ENCODE peak calls at places on chromosomes 12 and 14, in eight cellular contexts. One of them, this sample, is unnamed.

GRCh38 chr14:52267501-52268190 is at the start of gene PTGDR:
- DNase-seq in GM23338: peak; percentile 76
- DNase-seq in OCI-LY7: no peak
- DNase-seq in hepatocyte: peak; percentile 16
- DNase-seq in AG04449: no peak
- DNase-seq in right lobe of liver: peak; percentile 65
- DNase-seq in colonic mucosa: peak; percentile 86
- DNase-seq in body of pancreas: no peak
- DNase-seq in this sample: peak; percentile 27

GRCh38 chr12:107236824-107237467 is 143.6 kb upstream of the CRY1 start:
- DNase-seq in GM23338: peak; percentile 25
- DNase-seq in OCI-LY7: no peak
- DNase-seq in hepatocyte: no peak
- DNase-seq in AG04449: no peak
- DNase-seq in right lobe of liver: no peak
- DNase-seq in colonic mucosa: no peak
- DNase-seq in body of pancreas: no peak
- DNase-seq in this sample: no peak

GRCh38 chr12:77796775-77797174 is 33.9 kb upstream of the NAV3 start:
- DNase-seq in GM23338: no peak
- DNase-seq in OCI-LY7: no peak
- DNase-seq in hepatocyte: no peak
- DNase-seq in AG04449: peak; percentile 16
- DNase-seq in right lobe of liver: no peak
- DNase-seq in colonic mucosa: no peak
- DNase-seq in body of pancreas: no peak
- DNase-seq in this sample: peak; percentile 55

GRCh38 chr12:108371801-108372344 is 32.8 kb upstream of the CMKLR1 start:
- DNase-seq in GM23338: no peak
- DNase-seq in OCI-LY7: no peak
- DNase-seq in hepatocyte: peak; percentile 48
- DNase-seq in AG04449: peak; percentile 23
- DNase-seq in right lobe of liver: no peak
- DNase-seq in colonic mucosa: no peak
- DNase-seq in body of pancreas: no peak
- DNase-seq in this sample: peak; percentile 90

GRCh38 chr14:38721822-38722431 is 381.1 kb downstream of the SEC23A start:
- DNase-seq in GM23338: peak; percentile 87
- DNase-seq in OCI-LY7: peak; percentile 37
- DNase-seq in hepatocyte: peak; percentile 78
- DNase-seq in AG04449: no peak
- DNase-seq in right lobe of liver: no peak
- DNase-seq in colonic mucosa: peak; percentile 86
- DNase-seq in body of pancreas: peak; percentile 76
- DNase-seq in this sample: peak; percentile 72

GRCh38 chr14:70595443-70596185 is 4.8 kb downstream of the MED6 start:
- DNase-seq in GM23338: peak; percentile 22
- DNase-seq in OCI-LY7: no peak
- DNase-seq in hepatocyte: no peak
- DNase-seq in AG04449: no peak
- DNase-seq in right lobe of liver: no peak
- DNase-seq in colonic mucosa: no peak
- DNase-seq in body of pancreas: peak; percentile 29
- DNase-seq in this sample: no peak

GRCh38 chr14:105865266-105865903 is 339.0 kb downstream of the TMEM121 start:
- DNase-seq in GM23338: no peak
- DNase-seq in OCI-LY7: no peak
- DNase-seq in hepatocyte: no peak
- DNase-seq in AG04449: no peak
- DNase-seq in right lobe of liver: peak; percentile 34
- DNase-seq in colonic mucosa: no peak
- DNase-seq in body of pancreas: peak; percentile 8
- DNase-seq in this sample: no peak

GRCh38 chr12:107356266-107356936 is 263.1 kb upstream of the CRY1 start:
- DNase-seq in GM23338: no peak
- DNase-seq in OCI-LY7: no peak
- DNase-seq in hepatocyte: peak; percentile 32
- DNase-seq in AG04449: peak; percentile 57
- DNase-seq in right lobe of liver: no peak
- DNase-seq in colonic mucosa: no peak
- DNase-seq in body of pancreas: no peak
- DNase-seq in this sample: peak; percentile 70

GRCh38 chr12:58408516-58408915 is 467.1 kb downstream of the ATP23 start:
- DNase-seq in GM23338: no peak
- DNase-seq in OCI-LY7: no peak
- DNase-seq in hepatocyte: no peak
- DNase-seq in AG04449: no peak
- DNase-seq in right lobe of liver: no peak
- DNase-seq in colonic mucosa: no peak
- DNase-seq in body of pancreas: no peak
- DNase-seq in this sample: peak; percentile 14

GRCh38 chr14:77965919-77966435 is 166.1 kb downstream of the ADCK1 start:
- DNase-seq in GM23338: peak; percentile 77
- DNase-seq in OCI-LY7: no peak
- DNase-seq in hepatocyte: peak; percentile 55
- DNase-seq in AG04449: no peak
- DNase-seq in right lobe of liver: no peak
- DNase-seq in colonic mucosa: no peak
- DNase-seq in body of pancreas: peak; percentile 13
- DNase-seq in this sample: peak; percentile 6

GRCh38 chr12:93243382-93243688 is 134.4 kb upstream of the NUDT4 start:
- DNase-seq in GM23338: no peak
- DNase-seq in OCI-LY7: no peak
- DNase-seq in hepatocyte: no peak
- DNase-seq in AG04449: no peak
- DNase-seq in right lobe of liver: no peak
- DNase-seq in colonic mucosa: no peak
- DNase-seq in body of pancreas: no peak
- DNase-seq in this sample: no peak

GRCh38 chr12:23949212-23950010 is at the start of gene SOX5:
- DNase-seq in GM23338: peak; percentile 63
- DNase-seq in OCI-LY7: no peak
- DNase-seq in hepatocyte: peak; percentile 59
- DNase-seq in AG04449: no peak
- DNase-seq in right lobe of liver: peak; percentile 61
- DNase-seq in colonic mucosa: no peak
- DNase-seq in body of pancreas: peak; percentile 15
- DNase-seq in this sample: peak; percentile 73

GRCh38 chr12:132228535-132229422 is 84.5 kb downstream of the NOC4L start:
- DNase-seq in GM23338: no peak
- DNase-seq in OCI-LY7: no peak
- DNase-seq in hepatocyte: no peak
- DNase-seq in AG04449: no peak
- DNase-seq in right lobe of liver: peak; percentile 47
- DNase-seq in colonic mucosa: no peak
- DNase-seq in body of pancreas: no peak
- DNase-seq in this sample: no peak

GRCh38 chr12:106245767-106246166 is 2.1 kb downstream of the CKAP4 start:
- DNase-seq in GM23338: no peak
- DNase-seq in OCI-LY7: no peak
- DNase-seq in hepatocyte: peak; percentile 55
- DNase-seq in AG04449: no peak
- DNase-seq in right lobe of liver: no peak
- DNase-seq in colonic mucosa: peak; percentile 89
- DNase-seq in body of pancreas: peak; percentile 68
- DNase-seq in this sample: peak; percentile 88

GRCh38 chr14:78010688-78011087 is 159.5 kb upstream of the NRXN3 start:
- DNase-seq in GM23338: no peak
- DNase-seq in OCI-LY7: no peak
- DNase-seq in hepatocyte: no peak
- DNase-seq in AG04449: no peak
- DNase-seq in right lobe of liver: no peak
- DNase-seq in colonic mucosa: no peak
- DNase-seq in body of pancreas: no peak
- DNase-seq in this sample: peak; percentile 32

GRCh38 chr12:120581998-120582397 is 796 bp upstream of the POP5 start:
- DNase-seq in GM23338: no peak
- DNase-seq in OCI-LY7: no peak
- DNase-seq in hepatocyte: no peak
- DNase-seq in AG04449: no peak
- DNase-seq in right lobe of liver: no peak
- DNase-seq in colonic mucosa: no peak
- DNase-seq in body of pancreas: no peak
- DNase-seq in this sample: no peak

GRCh38 chr14:73008501-73008900 is 18.4 kb downstream of the ZFYVE1 start:
- DNase-seq in GM23338: no peak
- DNase-seq in OCI-LY7: no peak
- DNase-seq in hepatocyte: no peak
- DNase-seq in AG04449: peak; percentile 65
- DNase-seq in right lobe of liver: no peak
- DNase-seq in colonic mucosa: no peak
- DNase-seq in body of pancreas: no peak
- DNase-seq in this sample: no peak

GRCh38 chr14:85093631-85094330 is 436.2 kb upstream of the FLRT2 start:
- DNase-seq in GM23338: no peak
- DNase-seq in OCI-LY7: no peak
- DNase-seq in hepatocyte: no peak
- DNase-seq in AG04449: no peak
- DNase-seq in right lobe of liver: no peak
- DNase-seq in colonic mucosa: no peak
- DNase-seq in body of pancreas: no peak
- DNase-seq in this sample: no peak

DNA sequence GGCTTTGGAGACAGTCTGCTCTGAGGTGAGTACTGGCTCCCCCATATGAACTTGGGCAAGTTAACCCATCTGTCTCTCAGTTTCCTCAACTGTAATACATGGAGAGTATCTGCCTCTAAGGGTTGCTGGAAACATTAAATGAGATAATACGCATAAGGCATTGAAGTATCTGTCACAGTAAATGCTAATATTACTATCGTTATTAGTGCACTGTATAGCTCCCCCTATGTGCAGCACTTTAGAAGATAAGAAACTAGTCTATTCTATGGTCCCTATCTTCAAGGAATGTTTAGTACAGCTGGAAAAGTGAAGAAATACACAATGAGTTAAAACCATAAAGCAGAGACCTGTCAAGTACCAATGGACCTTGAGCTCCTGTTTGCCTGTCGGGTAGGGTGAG is 51.7 kb upstream of the CFL2 start:
- DNase-seq in GM23338: no peak
- DNase-seq in OCI-LY7: no peak
- DNase-seq in hepatocyte: no peak
- DNase-seq in AG04449: no peak
- DNase-seq in right lobe of liver: no peak
- DNase-seq in colonic mucosa: no peak
- DNase-seq in body of pancreas: no peak
- DNase-seq in this sample: no peak
- TF ChIP-seq CTCF in GM23338: peak; percentile 50
- TF ChIP-seq CTCF in OCI-LY7: peak; percentile 67
- TF ChIP-seq CTCF in hepatocyte: peak; percentile 22
- TF ChIP-seq CTCF in AG04449: no peak
- TF ChIP-seq CTCF in right lobe of liver: no peak
- TF ChIP-seq CTCF in colonic mucosa: no peak
- TF ChIP-seq CTCF in body of pancreas: no peak
- TF ChIP-seq CTCF in this sample: no peak

DNA sequence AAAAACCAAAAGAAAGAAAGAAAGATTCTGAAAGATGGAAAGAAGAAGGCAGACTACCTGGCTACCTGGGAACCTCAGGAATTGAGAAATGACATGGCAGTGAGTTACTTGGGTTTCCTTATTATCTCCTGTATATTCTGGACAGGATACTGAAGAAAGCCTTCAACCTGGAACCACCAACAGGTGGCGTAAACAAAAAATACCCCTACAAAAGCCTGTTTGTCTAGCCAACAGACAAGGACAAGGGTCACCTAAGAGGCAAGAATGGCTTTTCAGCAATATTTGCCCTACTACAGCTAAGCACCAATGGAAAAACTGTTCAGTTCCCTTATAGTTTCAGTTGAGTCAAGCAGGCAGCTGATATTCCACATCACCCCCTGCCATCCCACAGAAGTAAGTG is 274.9 kb downstream of the GPHN start:
- DNase-seq in GM23338: peak; percentile 39
- DNase-seq in OCI-LY7: no peak
- DNase-seq in hepatocyte: no peak
- DNase-seq in AG04449: no peak
- DNase-seq in right lobe of liver: no peak
- DNase-seq in colonic mucosa: no peak
- DNase-seq in body of pancreas: no peak
- DNase-seq in this sample: no peak
- TF ChIP-seq CTCF in GM23338: peak; percentile 42
- TF ChIP-seq CTCF in OCI-LY7: peak; percentile 21
- TF ChIP-seq CTCF in hepatocyte: no peak
- TF ChIP-seq CTCF in AG04449: no peak
- TF ChIP-seq CTCF in right lobe of liver: no peak
- TF ChIP-seq CTCF in colonic mucosa: no peak
- TF ChIP-seq CTCF in body of pancreas: no peak
- TF ChIP-seq CTCF in this sample: no peak

DNA sequence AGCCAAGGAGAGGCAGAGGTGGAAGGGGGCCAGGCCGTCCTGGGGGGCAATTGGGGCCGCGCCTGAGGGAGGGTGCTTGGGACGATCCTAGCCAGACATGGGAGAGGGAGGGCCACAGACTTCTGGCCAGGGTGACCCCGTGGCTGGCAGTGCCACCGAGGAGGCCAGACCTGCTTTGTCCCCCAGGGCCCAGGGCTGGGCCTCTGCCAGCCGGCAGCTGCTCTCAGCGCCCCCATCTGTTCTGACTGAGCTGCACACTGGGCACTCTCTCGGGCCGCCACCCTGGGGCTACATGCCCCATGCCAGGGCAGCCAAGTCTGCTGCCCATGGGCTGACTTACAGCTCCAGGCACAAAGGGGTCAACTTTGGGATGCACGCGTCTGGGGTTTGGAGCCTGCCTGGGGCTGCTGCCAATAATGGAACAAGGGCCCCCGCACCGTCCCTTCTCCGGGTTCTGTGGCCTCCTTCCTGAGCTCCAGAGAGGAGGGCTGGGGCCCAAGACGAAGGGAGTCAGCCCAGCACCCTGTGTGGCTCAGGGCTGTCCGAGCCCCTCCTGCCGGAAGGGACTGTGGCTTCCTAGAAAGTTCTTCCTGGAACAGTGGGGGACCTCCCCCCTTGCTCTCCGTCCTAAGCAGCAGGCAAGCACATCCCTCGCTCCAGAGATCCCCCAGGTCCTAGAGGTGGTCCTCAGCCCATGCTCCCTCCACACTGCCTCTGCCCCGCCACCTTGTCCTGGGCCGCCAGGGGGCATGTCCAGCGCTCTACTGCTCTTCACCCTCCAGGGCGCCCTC is 1.1 kb downstream of the ADSS1 start:
- DNase-seq in GM23338: peak; percentile 84
- DNase-seq in OCI-LY7: no peak
- DNase-seq in hepatocyte: peak; percentile 67
- DNase-seq in AG04449: no peak
- DNase-seq in right lobe of liver: no peak
- DNase-seq in colonic mucosa: no peak
- DNase-seq in body of pancreas: no peak
- DNase-seq in this sample: peak; percentile 62
- TF ChIP-seq CTCF in GM23338: peak; percentile 23
- TF ChIP-seq CTCF in OCI-LY7: peak; percentile 59
- TF ChIP-seq CTCF in hepatocyte: no peak
- TF ChIP-seq CTCF in AG04449: peak; percentile 46
- TF ChIP-seq CTCF in right lobe of liver: peak; percentile 33
- TF ChIP-seq CTCF in colonic mucosa: no peak
- TF ChIP-seq CTCF in body of pancreas: peak; percentile 4
- TF ChIP-seq CTCF in this sample: peak; percentile 45

DNA sequence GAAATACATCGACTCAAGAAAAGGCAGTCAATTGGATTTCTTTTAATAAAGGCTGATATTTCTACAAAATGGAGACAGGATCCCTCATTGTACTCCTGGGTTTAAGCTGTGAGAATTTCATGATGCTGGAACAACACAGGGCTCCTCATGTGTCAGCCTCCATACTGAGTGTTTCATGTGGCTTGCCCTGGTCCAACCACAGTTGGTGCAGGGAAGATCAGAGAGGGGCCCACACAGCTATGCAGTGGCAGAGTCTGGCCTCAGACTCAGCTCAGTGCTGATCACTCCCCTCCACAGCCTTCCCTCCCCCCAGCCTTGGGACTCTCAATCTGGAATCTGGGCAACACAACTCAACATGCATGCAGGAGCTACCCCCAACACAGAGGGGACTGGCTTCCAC is 122.5 kb upstream of the OVCH1 start:
- DNase-seq in GM23338: no peak
- DNase-seq in OCI-LY7: no peak
- DNase-seq in hepatocyte: no peak
- DNase-seq in AG04449: no peak
- DNase-seq in right lobe of liver: no peak
- DNase-seq in colonic mucosa: no peak
- DNase-seq in body of pancreas: no peak
- DNase-seq in this sample: no peak
- TF ChIP-seq CTCF in GM23338: no peak
- TF ChIP-seq CTCF in OCI-LY7: no peak
- TF ChIP-seq CTCF in hepatocyte: no peak
- TF ChIP-seq CTCF in AG04449: no peak
- TF ChIP-seq CTCF in right lobe of liver: no peak
- TF ChIP-seq CTCF in colonic mucosa: no peak
- TF ChIP-seq CTCF in body of pancreas: no peak
- TF ChIP-seq CTCF in this sample: no peak

This sample was measured in cardiac muscle cell.